ENCODE peak calls at places on chromosomes 11 and 22, in four cellular contexts. O is OCI-LY7, R is fibroblast of lung, I is IMR-90. V is an unnamed sample.

GRCh38 chr11:76201672-76202412 is 4.5 kb downstream of the WNT11 start:
- DNase-seq in O (no peak), I (no peak), R (no peak), V (no peak)

GRCh38 chr11:93587858-93588581 is 44.8 kb upstream of the SMCO4 start:
- DNase-seq in O (no peak), I (no peak), R (no peak), V (no peak)

GRCh38 chr11:72208281-72208680 is 8.3 kb upstream of the FOLR2 start:
- DNase-seq in O (no peak), I (no peak), R (no peak), V (no peak)

GRCh38 chr22:45398214-45398613 is 15.2 kb downstream of the SMC1B start:
- DNase-seq in R (no peak), O (no peak), I (no peak), V (no peak)

GRCh38 chr11:12390687-12391110 is 13.3 kb downstream of the PARVA start:
- DNase-seq in O (no peak), R (peak), I (no peak), V (no peak)

GRCh38 chr22:39292002-39292401 is 27.4 kb downstream of the RPL3 start:
- DNase-seq in R (peak), O (no peak), I (no peak), V (no peak)

GRCh38 chr11:122069946-122070345 is 46.1 kb downstream of the BLID start:
- DNase-seq in I (peak), O (no peak), R (peak), V (peak)

GRCh38 chr11:108752297-108752751 is 87.5 kb downstream of the DDX10 start:
- DNase-seq in O (no peak), I (no peak), R (no peak), V (no peak)

GRCh38 chr11:115644846-115645245 is 140.6 kb upstream of the CADM1 start:
- DNase-seq in O (no peak), I (peak), R (peak), V (no peak)

GRCh38 chr11:88384004-88384677 is 46.6 kb upstream of the CTSC start:
- DNase-seq in I (peak), R (peak), O (no peak), V (no peak)

GRCh38 chr11:3833461-3833860 is 7.3 kb downstream of the RHOG start:
- DNase-seq in O (no peak), R (no peak), I (no peak), V (no peak)

GRCh38 chr11:69854719-69855118 is 35.5 kb upstream of the FGF3 start:
- DNase-seq in O (no peak), I (peak), R (peak), V (no peak)

GRCh38 chr22:43829904-43830851 is 18.1 kb upstream of the EFCAB6 start:
- DNase-seq in O (no peak), I (peak), R (peak), V (no peak)

GRCh38 chr11:28738549-28738948 is 630.4 kb downstream of the METTL15 start:
- DNase-seq in R (peak), I (peak), O (no peak), V (no peak)

GRCh38 chr11:62392944-62393628 is 25.7 kb upstream of the SCGB1A1 start:
- DNase-seq in I (no peak), O (peak), R (no peak), V (no peak)

GRCh38 chr11:41714101-41714500 is 254.6 kb upstream of the LRRC4C start:
- DNase-seq in I (no peak), O (no peak), R (peak), V (no peak)

GRCh38 chr11:19561011-19561410 is 151.6 kb upstream of the NAV2 start:
- DNase-seq in R (peak), I (peak), O (no peak), V (no peak)

GRCh38 chr11:62676698-62677097 is 2.2 kb downstream of the UBXN1 start:
- DNase-seq in I (no peak), R (no peak), O (no peak), V (no peak)

GRCh38 chr11:32006799-32007388 is 84.0 kb upstream of the RCN1 start:
- DNase-seq in I (peak), R (peak), O (peak), V (peak)

GRCh38 chr11:32002311-32002710 is 88.6 kb upstream of the RCN1 start:
- DNase-seq in I (no peak), O (no peak), R (no peak), V (no peak)

GRCh38 chr11:32003335-32003734 is 87.5 kb upstream of the RCN1 start:
- DNase-seq in I (no peak), R (no peak), O (no peak), V (no peak)

GRCh38 chr11:32008879-32009548 is 81.9 kb upstream of the RCN1 start:
- DNase-seq in R (no peak), I (no peak), O (no peak), V (no peak)

GRCh38 chr11:32005786-32006406 is 85.0 kb upstream of the RCN1 start:
- DNase-seq in I (peak), R (peak), O (no peak), V (no peak)
- H3K4me2 ChIP-seq in I (no peak), R (no peak), O (no peak), V (no peak)

GRCh38 chr11:113874920-113875413 is 405 bp downstream of the USP28 start:
- DNase-seq in I (peak), O (no peak), R (no peak), V (peak)
- TF ChIP-seq CTCF in I (no peak), O (peak), R (no peak), V (no peak)

DNA sequence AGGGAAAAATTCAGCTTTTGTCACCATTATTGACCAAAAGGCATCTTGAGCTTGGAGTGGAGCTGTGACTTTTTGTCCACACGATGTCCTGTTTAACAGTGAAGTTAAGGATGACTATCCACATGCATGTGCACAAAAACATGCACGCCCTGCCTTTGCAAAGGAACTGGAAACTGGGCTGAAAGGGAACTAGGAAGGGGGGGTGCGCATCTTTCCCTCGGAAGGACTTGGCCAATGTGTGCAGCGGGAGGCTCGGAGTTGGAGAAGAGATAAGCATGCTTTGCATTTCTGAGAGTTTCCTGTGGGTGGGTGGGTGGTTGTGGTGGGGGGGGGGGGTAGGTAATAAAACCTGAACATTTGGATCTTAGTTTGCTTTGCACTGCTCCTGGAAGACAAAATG is 421 bp upstream of the KIRREL3 start:
- DNase-seq in O (no peak), R (peak), I (peak), V (peak)
- H3K4me2 ChIP-seq in O (no peak), R (peak), I (peak), V (peak)

DNA sequence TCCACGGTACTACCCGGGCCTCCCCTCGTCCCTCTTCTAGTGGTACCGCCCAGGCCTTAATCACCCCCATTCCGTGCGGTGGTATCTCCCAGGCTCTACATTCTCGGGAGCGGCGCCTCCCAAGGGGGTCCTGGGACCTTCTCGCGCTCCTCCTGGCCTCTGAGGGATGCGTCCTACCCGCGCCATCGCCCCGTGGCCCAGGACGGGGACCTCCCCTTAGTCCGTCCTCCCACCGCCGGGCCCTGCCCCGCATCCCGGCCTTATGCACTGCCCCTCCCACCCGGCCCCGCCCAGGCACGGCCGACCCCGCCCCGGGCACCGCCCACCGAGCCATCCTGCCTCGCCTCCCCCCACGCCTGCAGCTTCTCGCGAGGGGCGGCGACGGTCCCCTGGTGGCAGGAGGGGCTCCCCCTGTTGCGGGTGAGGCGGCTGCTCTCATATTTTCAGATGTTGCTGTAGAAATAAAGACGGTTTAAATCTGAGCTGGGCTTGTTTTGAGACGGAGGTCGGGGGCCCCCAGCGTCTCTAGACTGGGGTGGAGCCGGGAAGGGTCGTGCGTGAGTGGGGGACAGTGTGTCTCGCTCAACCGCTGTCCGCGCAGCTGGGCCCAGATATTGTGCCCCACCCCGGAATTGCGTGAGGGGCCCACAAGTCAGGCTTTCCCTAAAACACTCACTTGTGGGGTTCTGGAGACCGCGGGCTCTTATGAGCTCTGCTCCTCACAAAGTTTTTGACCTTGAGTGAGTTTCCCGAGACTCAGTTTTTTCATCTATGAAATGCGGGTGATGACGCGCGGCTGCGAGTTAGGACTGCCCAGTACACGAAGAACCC is 845 bp upstream of the RAB1B start:
- DNase-seq in R (peak), I (peak), O (peak), V (peak)
- TF ChIP-seq CTCF in R (no peak), I (peak), O (peak), V (peak)

DNA sequence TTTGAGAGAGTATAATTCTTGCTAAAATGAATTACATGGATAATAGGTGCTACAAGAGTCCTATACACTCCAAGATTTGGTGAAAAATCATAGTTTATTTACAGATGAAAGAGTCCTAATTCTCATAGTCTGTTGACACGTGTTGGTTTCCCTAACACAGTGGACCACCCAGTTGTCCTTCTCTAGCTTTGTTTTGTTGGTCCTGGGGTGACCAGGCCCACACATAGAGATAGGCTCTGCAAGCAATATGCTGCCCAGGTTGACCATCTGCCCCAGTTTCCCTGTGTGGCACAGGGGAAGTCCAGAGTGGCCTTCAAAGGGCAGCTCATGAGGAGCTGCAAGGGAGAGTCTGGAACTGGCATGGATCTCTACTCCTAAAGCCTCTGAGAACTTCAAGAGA is 184.9 kb downstream of the MAML2 start:
- DNase-seq in O (no peak), R (no peak), I (no peak), V (no peak)
- H3K4me2 ChIP-seq in O (no peak), R (no peak), I (no peak), V (no peak)

DNA sequence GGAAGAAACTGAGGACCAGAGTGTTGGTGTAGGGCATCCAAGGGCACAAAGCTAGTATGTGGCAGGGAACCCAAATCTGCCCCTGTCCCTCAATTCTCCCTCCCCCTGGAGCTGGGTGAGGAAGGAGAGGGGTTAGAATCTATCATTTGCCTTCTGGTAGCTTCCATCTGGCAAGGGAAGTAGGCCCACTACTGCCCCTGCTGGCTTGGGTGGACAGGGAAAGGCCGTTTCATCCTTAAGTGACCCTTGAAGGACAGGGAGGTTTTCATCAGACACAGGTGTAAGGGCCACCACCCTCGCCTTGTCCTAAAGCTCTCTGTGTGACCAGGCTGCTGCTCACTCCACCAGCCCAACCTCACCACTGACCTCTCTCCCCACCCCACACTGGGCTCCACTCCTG is 22.1 kb downstream of the NECTIN1 start:
- DNase-seq in I (no peak), R (no peak), O (no peak), V (peak)
- TF ChIP-seq CTCF in I (no peak), R (peak), O (no peak), V (peak)